ENCODE peak calls at places on chromosomes 1 and 21, in seven cellular contexts. D is epithelial cell of esophagus, H is prostate gland, I is mucosa of descending colon, U is uterus, K is IMR-90, E is cardiac fibroblast. R is an unnamed sample.

GRCh38 chr1:36913523-36914060 is 120.7 kb downstream of the GRIK3 start:
- DNase-seq in D (no peak), H (no peak), I (no peak), U (no peak), K (no peak), E (no peak), R (no peak)

GRCh38 chr21:26715878-26716506 is 129.2 kb downstream of the ADAMTS1 start:
- DNase-seq in D (peak), H (peak), I (no peak), U (peak), K (peak), E (peak), R (peak)

GRCh38 chr1:34549199-34549598 is 205.6 kb upstream of the GJB5 start:
- DNase-seq in D (peak), H (peak), I (no peak), U (no peak), K (no peak), E (no peak), R (no peak)

GRCh38 chr1:183137782-183138181 is 48.3 kb upstream of the LAMC2 start:
- DNase-seq in D (peak), H (no peak), I (no peak), U (no peak), K (peak), E (peak), R (no peak)

GRCh38 chr21:21897275-21897883 is 899.2 kb downstream of the NCAM2 start:
- DNase-seq in D (peak), H (peak), I (no peak), U (no peak), K (no peak), E (peak), R (peak)

GRCh38 chr1:113981962-113982931 is 3.0 kb downstream of the OLFML3 start:
- DNase-seq in D (peak), H (no peak), I (peak), U (peak), K (peak), E (peak), R (peak)

GRCh38 chr1:112798293-112798692 is 83.2 kb upstream of the PPM1J start:
- DNase-seq in D (no peak), H (no peak), I (no peak), U (no peak), K (no peak), E (no peak), R (no peak)

GRCh38 chr21:10521091-10521598 is at the start of gene TPTE:
- DNase-seq in D (no peak), H (no peak), I (no peak), U (no peak), K (no peak), E (no peak), R (no peak)

GRCh38 chr1:212504171-212504803 is 71.6 kb downstream of the NENF start:
- DNase-seq in D (peak), H (no peak), I (no peak), U (no peak), K (no peak), E (no peak), R (no peak)

GRCh38 chr1:66251521-66251920 is 282.4 kb upstream of the SGIP1 start:
- DNase-seq in D (no peak), H (no peak), I (no peak), U (no peak), K (no peak), E (peak), R (no peak)

GRCh38 chr1:105909811-105910210 is 1146.7 kb upstream of the PRMT6 start:
- DNase-seq in D (no peak), H (no peak), I (no peak), U (no peak), K (no peak), E (no peak), R (no peak)

GRCh38 chr1:228502522-228502921 is 15.3 kb downstream of the RNF187 start:
- DNase-seq in D (no peak), H (no peak), I (no peak), U (no peak), K (no peak), E (no peak), R (no peak)

GRCh38 chr1:208864366-208864965 is 620.3 kb upstream of the PLXNA2 start:
- DNase-seq in D (no peak), H (no peak), I (no peak), U (no peak), K (no peak), E (no peak), R (no peak)

GRCh38 chr1:167546935-167547334 is 6.6 kb downstream of the CREG1 start:
- DNase-seq in D (no peak), H (no peak), I (no peak), U (no peak), K (no peak), E (no peak), R (no peak)

GRCh38 chr1:13948851-13949490 is 249.0 kb downstream of the PRDM2 start:
- DNase-seq in D (no peak), H (no peak), I (no peak), U (peak), K (no peak), E (peak), R (peak)

GRCh38 chr1:175072131-175072941 is 4.7 kb downstream of the TNN start:
- DNase-seq in D (peak), H (no peak), I (no peak), U (peak), K (peak), E (peak), R (peak)

GRCh38 chr1:96962807-96963206 is 241.2 kb downstream of the PTBP2 start:
- DNase-seq in D (peak), H (peak), I (no peak), U (no peak), K (peak), E (peak), R (no peak)

GRCh38 chr1:229273507-229274232 is 2.8 kb downstream of the RAB4A start:
- DNase-seq in D (no peak), H (peak), I (no peak), U (no peak), K (no peak), E (peak), R (peak)

GRCh38 chr1:198672124-198672523 is 33.3 kb downstream of the PTPRC start:
- DNase-seq in D (no peak), H (no peak), I (no peak), U (no peak), K (peak), E (peak), R (peak)

GRCh38 chr1:198671136-198671535 is 32.3 kb downstream of the PTPRC start:
- DNase-seq in D (no peak), H (no peak), I (no peak), U (no peak), K (no peak), E (no peak), R (no peak)

GRCh38 chr1:198677027-198677426 is 38.2 kb downstream of the PTPRC start:
- DNase-seq in D (peak), H (no peak), I (no peak), U (no peak), K (no peak), E (peak), R (peak)

GRCh38 chr1:198676253-198676652 is 37.4 kb downstream of the PTPRC start:
- DNase-seq in D (no peak), H (no peak), I (no peak), U (no peak), K (no peak), E (no peak), R (no peak)

GRCh38 chr1:198674009-198674408 is 35.2 kb downstream of the PTPRC start:
- DNase-seq in D (no peak), H (no peak), I (no peak), U (no peak), K (no peak), E (no peak), R (peak)
- TF ChIP-seq CTCF in D (no peak), H (no peak), I (no peak), U (no peak), K (no peak), E (no peak), R (no peak)

DNA sequence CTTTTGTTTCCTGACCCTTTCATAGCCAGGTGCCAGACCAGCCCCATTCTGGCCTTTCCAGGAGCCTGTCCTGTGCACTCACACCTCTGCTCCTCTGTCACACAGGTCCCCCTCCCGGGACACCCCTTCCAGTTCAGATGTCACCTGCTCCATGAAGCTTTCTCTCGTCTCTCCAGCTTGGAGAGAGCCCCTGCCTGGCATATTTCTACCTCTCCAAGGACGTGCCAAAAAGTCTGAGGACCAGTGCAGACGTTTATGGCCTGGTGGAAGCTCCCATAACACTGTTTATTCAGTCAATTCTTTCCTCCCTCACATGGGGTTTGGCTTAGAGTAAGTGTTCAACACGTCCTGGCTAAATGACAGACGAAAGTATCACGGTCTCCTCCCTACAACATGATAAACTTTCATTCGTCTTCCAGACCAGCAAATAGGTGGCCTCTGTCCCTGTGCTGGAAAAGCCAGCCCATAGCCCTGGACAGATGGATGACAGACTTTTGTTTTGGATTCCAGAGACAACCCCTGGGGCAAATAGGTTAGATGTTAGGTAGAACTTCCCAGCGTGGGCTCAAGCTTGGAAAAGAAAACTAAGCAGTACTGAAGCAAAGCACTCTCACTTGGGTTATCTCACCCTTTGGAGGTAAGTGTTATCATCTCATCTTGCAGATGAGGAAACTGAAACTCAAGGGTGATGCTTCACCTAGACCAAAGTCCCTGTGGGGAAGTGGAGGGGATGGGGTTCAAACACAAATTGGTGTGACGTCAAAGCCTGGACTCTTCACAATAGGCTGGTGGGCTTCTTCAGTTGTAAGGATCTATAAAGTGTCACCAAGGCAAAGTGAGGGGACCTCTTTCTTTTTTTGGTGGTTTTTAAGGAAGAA is 52.9 kb upstream of the ECE1 start:
- DNase-seq in D (no peak), H (peak), I (no peak), U (no peak), K (no peak), E (no peak), R (no peak)
- H3K4me3 ChIP-seq in D (no peak), H (peak), I (no peak), U (peak), K (peak), E (peak), R (peak)

DNA sequence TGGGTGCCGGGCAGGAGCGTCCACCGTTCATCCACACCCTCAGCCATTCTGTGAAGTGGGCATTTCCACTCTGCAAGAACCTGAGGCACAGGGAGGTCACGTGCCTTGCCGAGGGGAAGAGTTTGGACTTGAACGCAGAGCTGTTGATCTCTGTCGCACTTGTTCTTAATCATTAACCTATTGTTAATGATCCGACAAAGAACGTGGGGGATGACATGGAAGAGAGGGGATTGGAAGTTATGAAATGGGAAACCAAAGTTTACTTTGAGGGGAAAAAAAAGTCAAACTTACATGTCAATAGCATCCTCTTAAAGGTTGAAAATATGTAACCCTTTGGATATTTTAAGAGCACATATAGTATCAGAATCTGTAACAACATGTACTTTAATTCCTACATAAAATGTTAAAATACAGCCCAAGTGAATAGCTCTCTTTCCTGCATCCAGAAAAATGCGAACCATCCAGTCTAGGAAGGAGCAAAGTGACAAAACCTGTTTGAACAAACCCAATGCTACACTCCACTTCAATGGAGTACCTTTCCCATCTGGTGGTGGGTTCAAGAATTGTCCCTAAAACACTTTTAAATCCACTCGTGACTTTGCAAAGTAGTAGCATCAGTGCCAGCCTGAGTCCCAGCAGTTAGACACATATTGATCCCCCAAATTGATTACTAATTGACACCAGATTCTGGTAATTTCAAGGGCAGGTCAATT is 75.5 kb downstream of the SETD4 start:
- DNase-seq in D (peak), H (no peak), I (no peak), U (no peak), K (no peak), E (no peak), R (no peak)
- TF ChIP-seq CTCF in D (peak), H (no peak), I (no peak), U (no peak), K (no peak), E (no peak), R (no peak)

GRCh38 chr1:162217674-162218073 is 148.2 kb downstream of the NOS1AP start:
- DNase-seq in D (no peak), H (no peak), I (no peak), U (no peak), K (no peak), E (no peak), R (no peak)
- H3K4me3 ChIP-seq in D (no peak), H (no peak), I (no peak), U (no peak), K (no peak), E (no peak), R (no peak)

DNA sequence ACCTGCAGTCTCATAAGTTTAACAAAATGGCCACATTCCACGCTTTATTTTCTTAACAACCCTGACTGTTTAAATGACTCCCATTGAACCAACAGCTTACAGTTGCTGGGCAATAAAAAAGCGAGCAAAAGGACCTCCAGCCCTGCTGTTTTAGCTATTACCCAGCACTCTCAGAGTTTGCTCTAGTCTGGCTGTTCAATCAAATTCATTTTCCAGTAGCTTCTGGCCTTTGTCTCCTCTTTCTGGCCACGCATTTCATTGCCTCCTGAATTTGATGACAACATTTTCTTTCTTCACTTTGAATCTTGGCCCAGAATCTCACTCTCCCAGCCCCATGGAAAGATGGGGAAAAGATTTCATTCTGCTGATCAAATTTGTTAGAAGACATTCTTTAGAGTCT is 44.1 kb upstream of the DOCK7 start:
- DNase-seq in D (no peak), H (no peak), I (no peak), U (no peak), K (no peak), E (no peak), R (no peak)
- TF ChIP-seq CTCF in D (no peak), H (no peak), I (no peak), U (no peak), K (no peak), E (no peak), R (no peak)

R was measured in foreskin fibroblast.